ENCODE peak calls at places on chromosomes 16 and 17, in four cellular contexts. K, W, H and G are unnamed samples.

GRCh38 chr16:47905771-47906170 is 250.0 kb downstream of the ABCC12 start:
- DNase-seq in H (no peak), W (no peak), K (no peak), G (no peak)

GRCh38 chr16:22270525-22270924 is 26.7 kb upstream of the POLR3E start:
- DNase-seq in W (no peak), K (no peak), H (no peak), G (no peak)

GRCh38 chr17:75524971-75525805 is at the start of gene LLGL2:
- DNase-seq in K (peak), H (peak), W (peak), G (peak)

GRCh38 chr16:505479-506245 is 21.9 kb upstream of the CAPN15 start:
- DNase-seq in H (no peak), K (no peak), W (no peak), G (no peak)

GRCh38 chr17:17680477-17681186 is 626 bp upstream of the RAI1 start:
- DNase-seq in K (no peak), W (no peak), H (no peak), G (no peak)

GRCh38 chr16:67301080-67301757 is 21.9 kb downstream of the PLEKHG4 start:
- DNase-seq in H (no peak), K (peak), W (no peak), G (no peak)

GRCh38 chr17:41338961-41339485 is 11.6 kb downstream of the KRT33A start:
- DNase-seq in W (no peak), K (no peak), H (no peak), G (no peak)

GRCh38 chr16:84829168-84829965 is 9.6 kb downstream of the CRISPLD2 start:
- DNase-seq in W (no peak), H (no peak), K (no peak), G (no peak)

GRCh38 chr17:28059675-28060074 is 17.2 kb downstream of the NLK start:
- DNase-seq in H (no peak), K (no peak), W (no peak), G (no peak)

GRCh38 chr16:424033-424622 is 1.3 kb upstream of the RAB11FIP3 start:
- DNase-seq in K (peak), H (no peak), W (no peak), G (no peak)

GRCh38 chr17:29150191-29150590 is 30.0 kb downstream of the MYO18A start:
- DNase-seq in H (no peak), W (no peak), K (no peak), G (no peak)

GRCh38 chr16:89337965-89338364 is 120.5 kb downstream of the ZNF778 start:
- DNase-seq in W (no peak), K (no peak), H (no peak), G (no peak)

GRCh38 chr16:14586637-14587036 is 43.4 kb downstream of the PARN start:
- DNase-seq in W (no peak), H (no peak), K (no peak), G (no peak)

GRCh38 chr17:78127240-78127887 is 1.2 kb downstream of the TMC6 start:
- DNase-seq in W (peak), K (peak), H (no peak), G (no peak)

GRCh38 chr17:56676807-56677206 is 83.3 kb downstream of the NOG start:
- DNase-seq in W (no peak), K (no peak), H (no peak), G (no peak)

GRCh38 chr16:56413381-56413780 is 12.0 kb downstream of the AMFR start:
- DNase-seq in H (no peak), K (no peak), W (no peak), G (no peak)

GRCh38 chr16:1787322-1788094 is 4.7 kb downstream of the NUBP2 start:
- DNase-seq in K (no peak), H (peak), W (no peak), G (peak)

GRCh38 chr17:59651346-59651745 is 31.7 kb downstream of the CLTC start:
- DNase-seq in K (no peak), H (no peak), W (no peak), G (no peak)

GRCh38 chr17:76713765-76714164 is 3.0 kb upstream of the MXRA7 start:
- DNase-seq in H (no peak), W (no peak), K (no peak), G (no peak)

GRCh38 chr16:4882633-4883285 is 35.5 kb downstream of the UBN1 start:
- DNase-seq in H (no peak), K (peak), W (no peak), G (no peak)

GRCh38 chr16:67296422-67296821 is 17.1 kb downstream of the PLEKHG4 start:
- DNase-seq in W (no peak), H (no peak), K (no peak), G (no peak)

GRCh38 chr17:73455050-73455687 is 143.4 kb upstream of the CDC42EP4 start:
- DNase-seq in K (peak), W (no peak), H (no peak), G (peak)

GRCh38 chr17:77433385-77434135 is 292.8 kb downstream of the SEC14L1 start:
- DNase-seq in W (no peak), K (no peak), H (no peak), G (no peak)

GRCh38 chr17:40551874-40552768 is 13.2 kb downstream of the CCR7 start:
- DNase-seq in K (peak), H (peak), W (no peak), G (no peak)

GRCh38 chr16:22694887-22695382 is 119.0 kb upstream of the HS3ST2 start:
- DNase-seq in W (no peak), H (no peak), K (no peak), G (no peak)

GRCh38 chr17:50550661-50551432 is 3.9 kb downstream of the SPATA20 start:
- DNase-seq in H (peak), K (peak), W (peak), G (peak)

GRCh38 chr16:88940196-88941050 is 36.6 kb downstream of the CBFA2T3 start:
- DNase-seq in W (no peak), K (no peak), H (no peak), G (peak)

GRCh38 chr17:72657467-72658317 is 434.8 kb downstream of the SLC39A11 start:
- DNase-seq in W (no peak), H (no peak), K (no peak), G (no peak)

GRCh38 chr17:15946611-15947120 is 1.7 kb downstream of the ADORA2B start:
- DNase-seq in H (no peak), K (no peak), W (no peak), G (no peak)

GRCh38 chr16:47230296-47230695 is 86.6 kb upstream of the NETO2 start:
- DNase-seq in H (no peak), W (no peak), K (no peak), G (no peak)

GRCh38 chr17:80101946-80102706 is 745 bp downstream of the GAA start:
- DNase-seq in K (no peak), W (no peak), H (no peak), G (peak)

GRCh38 chr16:50593410-50594139 is 45.4 kb downstream of the NKD1 start:
- DNase-seq in W (no peak), H (no peak), K (no peak), G (peak)

GRCh38 chr17:19386276-19386863 is 620 bp downstream of the MFAP4 start:
- DNase-seq in W (no peak), K (peak), H (no peak), G (peak)

GRCh38 chr16:27228621-27229501 is 25.5 kb downstream of the KDM8 start:
- DNase-seq in H (no peak), W (no peak), K (no peak), G (peak)

GRCh38 chr17:50180066-50180465 is 14.3 kb downstream of the SGCA start:
- DNase-seq in H (no peak), W (no peak), K (no peak), G (no peak)

GRCh38 chr17:72361892-72362291 is 241.1 kb downstream of the SOX9 start:
- DNase-seq in K (no peak), H (no peak), W (no peak), G (no peak)

GRCh38 chr17:42282478-42283080 is 5.7 kb upstream of the STAT5A start:
- DNase-seq in W (no peak), K (peak), H (no peak), G (no peak)

GRCh38 chr17:77439382-77440013 is 298.7 kb downstream of the SEC14L1 start:
- DNase-seq in H (no peak), W (no peak), K (no peak), G (peak)

GRCh38 chr17:82350182-82351030 is 8.6 kb upstream of the TEX19 start:
- DNase-seq in H (no peak), K (no peak), W (no peak), G (no peak)

GRCh38 chr17:7438050-7438614 is 1.2 kb upstream of the FGF11 start:
- DNase-seq in K (peak), H (no peak), W (no peak), G (peak)

GRCh38 chr17:7436556-7437368 is 1.5 kb downstream of the TMEM102 start:
- DNase-seq in K (peak), W (peak), H (peak), G (peak)

GRCh38 chr17:7437369-7437863 is 1.9 kb upstream of the FGF11 start:
- DNase-seq in K (no peak), W (no peak), H (no peak), G (no peak)

GRCh38 chr17:7438656-7439460 is 454 bp upstream of the FGF11 start:
- DNase-seq in K (no peak), W (no peak), H (no peak), G (no peak)

DNA sequence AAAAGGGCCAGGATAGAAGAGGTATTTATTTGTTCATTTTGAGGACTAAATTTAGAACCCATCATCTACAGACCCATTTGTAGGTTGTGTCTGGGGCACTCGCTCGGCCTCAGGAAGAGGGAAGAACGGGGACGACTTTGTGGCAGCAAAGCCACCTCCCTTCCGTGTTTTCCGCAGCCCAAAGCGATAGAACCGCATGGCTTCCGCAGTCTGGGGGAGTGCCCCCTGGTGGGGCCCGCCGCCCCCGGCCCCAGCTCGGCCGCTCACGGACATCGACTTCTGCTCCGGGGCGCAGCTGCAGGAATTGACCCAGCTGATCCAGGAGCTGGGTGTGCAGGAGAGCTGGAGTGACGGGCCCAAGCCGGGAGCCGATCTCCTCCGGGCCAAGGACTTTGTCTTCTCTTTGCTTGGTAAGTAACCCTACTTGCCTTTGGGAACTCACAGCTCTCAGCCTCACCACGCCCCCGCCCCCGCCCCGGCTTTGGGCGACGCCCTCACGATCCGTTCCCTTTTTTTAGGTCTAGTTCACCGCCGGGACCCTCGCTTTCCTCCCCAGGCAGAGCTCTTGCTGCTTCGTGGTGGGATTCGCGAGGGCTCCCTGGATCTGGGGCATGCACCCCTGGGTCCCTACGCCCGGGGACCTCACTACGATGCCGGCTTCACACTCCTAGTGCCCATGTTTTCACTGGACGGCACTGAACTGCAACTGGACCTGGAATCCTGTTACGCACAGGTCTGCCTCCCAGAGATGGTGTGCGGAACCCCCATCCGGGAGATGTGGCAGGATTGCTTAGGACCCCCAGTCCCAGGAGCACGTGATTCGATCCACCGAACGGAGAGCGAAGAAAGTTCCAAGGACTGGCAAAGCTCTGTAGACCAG is 681 bp downstream of the TMEM102 start:
- DNase-seq in H (no peak), W (peak), K (peak), G (peak)
- TF ChIP-seq CTCF in H (peak), W (peak), K (no peak), G (no peak)

GRCh38 chr17:10629706-10630105 is 27.4 kb downstream of the MYH3 start:
- DNase-seq in H (no peak), K (no peak), W (no peak), G (no peak)

GRCh38 chr17:10631048-10631700 is 25.9 kb downstream of the MYH3 start:
- DNase-seq in K (no peak), H (no peak), W (peak), G (peak)

GRCh38 chr17:10631701-10632100 is 25.4 kb downstream of the MYH3 start:
- DNase-seq in H (no peak), K (no peak), W (no peak), G (no peak)

GRCh38 chr17:10626378-10626777 is 30.7 kb downstream of the MYH3 start:
- DNase-seq in K (no peak), W (no peak), H (no peak), G (no peak)

DNA sequence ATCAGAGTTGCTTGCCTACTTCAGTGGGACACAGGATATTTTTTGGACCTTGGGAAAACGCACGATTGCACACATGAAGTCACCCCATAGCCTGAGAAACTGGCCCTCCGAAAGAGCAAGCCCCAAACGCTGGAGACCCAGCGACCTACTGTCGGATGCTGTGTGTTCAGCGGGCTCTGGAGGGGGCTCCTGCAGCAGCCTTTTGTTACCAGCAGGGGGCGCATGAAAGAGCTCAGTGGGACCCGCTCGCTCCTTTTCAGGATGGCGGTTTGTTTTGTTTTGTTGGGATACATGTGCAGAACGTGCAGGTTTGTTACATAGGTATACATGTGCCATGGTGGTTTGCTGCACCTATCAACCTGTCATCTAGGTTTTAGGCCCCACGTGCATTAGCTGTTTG is 28.4 kb downstream of the MYH3 start:
- DNase-seq in K (no peak), W (no peak), H (no peak), G (peak)
- TF ChIP-seq CTCF in K (no peak), W (peak), H (peak), G (peak)

GRCh38 chr17:4159761-4160160 is 16.8 kb downstream of the CYB5D2 start:
- DNase-seq in H (no peak), K (no peak), W (no peak), G (no peak)

GRCh38 chr17:4162366-4162765 is 19.4 kb downstream of the CYB5D2 start:
- DNase-seq in K (no peak), H (no peak), W (no peak), G (no peak)

GRCh38 chr17:4160294-4160859 is 17.4 kb downstream of the CYB5D2 start:
- DNase-seq in K (no peak), H (no peak), W (no peak), G (no peak)

GRCh38 chr17:4161560-4162221 is 18.7 kb downstream of the CYB5D2 start:
- DNase-seq in K (no peak), H (no peak), W (no peak), G (no peak)

GRCh38 chr17:4161179-4161559 is 18.2 kb downstream of the CYB5D2 start:
- DNase-seq in K (peak), H (no peak), W (no peak), G (no peak)
- TF ChIP-seq CTCF in K (no peak), H (no peak), W (no peak), G (no peak)

GRCh38 chr16:86019446-86020047 is 120.6 kb downstream of the IRF8 start:
- DNase-seq in H (no peak), W (no peak), K (no peak), G (peak)
- TF ChIP-seq CTCF in H (no peak), W (peak), K (no peak), G (peak)